ENCODE peak calls at places on chromosomes 5 and 9, in nine cellular contexts. One of them, this sample, is unnamed.

GRCh38 chr5:146047396-146047795 is 58.0 kb downstream of the PLAC8L1 start:
- DNase-seq in mammary epithelial cell: peak
- DNase-seq in hepatocyte: no peak
- DNase-seq in fibroblast of the aortic adventitia: no peak
- DNase-seq in neural crest cell: no peak
- DNase-seq in WERI-Rb-1: no peak
- DNase-seq in PC-3: peak
- DNase-seq in GM12865: no peak
- DNase-seq in fibroblast of mammary gland: no peak
- DNase-seq in this sample: no peak

GRCh38 chr9:91443994-91444392 is 20.4 kb upstream of the NFIL3 start:
- DNase-seq in WERI-Rb-1: no peak
- DNase-seq in GM12865: no peak
- DNase-seq in fibroblast of the aortic adventitia: no peak
- DNase-seq in hepatocyte: no peak
- DNase-seq in fibroblast of mammary gland: no peak
- DNase-seq in neural crest cell: no peak
- DNase-seq in mammary epithelial cell: no peak
- DNase-seq in PC-3: no peak
- DNase-seq in this sample: no peak

GRCh38 chr5:1499851-1500250 is 23.9 kb downstream of the LPCAT1 start:
- DNase-seq in neural crest cell: no peak
- DNase-seq in hepatocyte: no peak
- DNase-seq in fibroblast of the aortic adventitia: no peak
- DNase-seq in GM12865: no peak
- DNase-seq in PC-3: no peak
- DNase-seq in WERI-Rb-1: no peak
- DNase-seq in mammary epithelial cell: no peak
- DNase-seq in fibroblast of mammary gland: no peak
- DNase-seq in this sample: no peak

GRCh38 chr5:168023190-168023589 is 268.3 kb upstream of the WWC1 start:
- DNase-seq in fibroblast of the aortic adventitia: no peak
- DNase-seq in mammary epithelial cell: no peak
- DNase-seq in fibroblast of mammary gland: no peak
- DNase-seq in GM12865: no peak
- DNase-seq in hepatocyte: peak
- DNase-seq in neural crest cell: no peak
- DNase-seq in PC-3: no peak
- DNase-seq in WERI-Rb-1: no peak
- DNase-seq in this sample: no peak

GRCh38 chr9:110180713-110181434 is 27.1 kb downstream of the C9orf152 start:
- DNase-seq in PC-3: peak
- DNase-seq in mammary epithelial cell: peak
- DNase-seq in neural crest cell: no peak
- DNase-seq in WERI-Rb-1: no peak
- DNase-seq in GM12865: no peak
- DNase-seq in fibroblast of mammary gland: peak
- DNase-seq in hepatocyte: peak
- DNase-seq in fibroblast of the aortic adventitia: peak
- DNase-seq in this sample: no peak

GRCh38 chr9:117555964-117556629 is 141.2 kb upstream of the ASTN2 start:
- DNase-seq in PC-3: peak
- DNase-seq in mammary epithelial cell: peak
- DNase-seq in fibroblast of mammary gland: peak
- DNase-seq in hepatocyte: peak
- DNase-seq in neural crest cell: peak
- DNase-seq in fibroblast of the aortic adventitia: peak
- DNase-seq in WERI-Rb-1: peak
- DNase-seq in GM12865: peak
- DNase-seq in this sample: no peak

GRCh38 chr9:90433398-90433890 is 209.2 kb downstream of the DIRAS2 start:
- DNase-seq in PC-3: no peak
- DNase-seq in mammary epithelial cell: peak
- DNase-seq in fibroblast of mammary gland: no peak
- DNase-seq in neural crest cell: peak
- DNase-seq in fibroblast of the aortic adventitia: no peak
- DNase-seq in GM12865: no peak
- DNase-seq in hepatocyte: peak
- DNase-seq in WERI-Rb-1: peak
- DNase-seq in this sample: no peak

GRCh38 chr5:138439537-138440225 is 824 bp downstream of the REEP2 start:
- DNase-seq in mammary epithelial cell: no peak
- DNase-seq in PC-3: no peak
- DNase-seq in hepatocyte: peak
- DNase-seq in fibroblast of mammary gland: no peak
- DNase-seq in GM12865: no peak
- DNase-seq in neural crest cell: peak
- DNase-seq in WERI-Rb-1: peak
- DNase-seq in fibroblast of the aortic adventitia: no peak
- DNase-seq in this sample: peak

GRCh38 chr9:102594216-102594615 is 400.9 kb upstream of the CYLC2 start:
- DNase-seq in hepatocyte: no peak
- DNase-seq in fibroblast of the aortic adventitia: no peak
- DNase-seq in GM12865: no peak
- DNase-seq in fibroblast of mammary gland: no peak
- DNase-seq in mammary epithelial cell: no peak
- DNase-seq in WERI-Rb-1: no peak
- DNase-seq in neural crest cell: no peak
- DNase-seq in PC-3: no peak
- DNase-seq in this sample: no peak

GRCh38 chr5:109482748-109483147 is 73.0 kb upstream of the PJA2 start:
- DNase-seq in neural crest cell: no peak
- DNase-seq in hepatocyte: no peak
- DNase-seq in fibroblast of mammary gland: no peak
- DNase-seq in GM12865: no peak
- DNase-seq in fibroblast of the aortic adventitia: no peak
- DNase-seq in WERI-Rb-1: no peak
- DNase-seq in PC-3: no peak
- DNase-seq in mammary epithelial cell: no peak
- DNase-seq in this sample: no peak

GRCh38 chr5:109484597-109484996 is 74.8 kb upstream of the PJA2 start:
- DNase-seq in fibroblast of mammary gland: no peak
- DNase-seq in neural crest cell: no peak
- DNase-seq in WERI-Rb-1: no peak
- DNase-seq in GM12865: no peak
- DNase-seq in hepatocyte: no peak
- DNase-seq in PC-3: no peak
- DNase-seq in mammary epithelial cell: no peak
- DNase-seq in fibroblast of the aortic adventitia: no peak
- DNase-seq in this sample: no peak

GRCh38 chr5:109486200-109486804 is 76.5 kb upstream of the PJA2 start:
- DNase-seq in neural crest cell: no peak
- DNase-seq in PC-3: no peak
- DNase-seq in hepatocyte: no peak
- DNase-seq in GM12865: no peak
- DNase-seq in WERI-Rb-1: no peak
- DNase-seq in fibroblast of mammary gland: no peak
- DNase-seq in fibroblast of the aortic adventitia: peak
- DNase-seq in mammary epithelial cell: no peak
- DNase-seq in this sample: no peak

GRCh38 chr5:109483395-109483974 is 73.7 kb upstream of the PJA2 start:
- DNase-seq in fibroblast of the aortic adventitia: no peak
- DNase-seq in WERI-Rb-1: no peak
- DNase-seq in PC-3: no peak
- DNase-seq in fibroblast of mammary gland: no peak
- DNase-seq in GM12865: no peak
- DNase-seq in hepatocyte: no peak
- DNase-seq in mammary epithelial cell: no peak
- DNase-seq in neural crest cell: no peak
- DNase-seq in this sample: no peak

DNA sequence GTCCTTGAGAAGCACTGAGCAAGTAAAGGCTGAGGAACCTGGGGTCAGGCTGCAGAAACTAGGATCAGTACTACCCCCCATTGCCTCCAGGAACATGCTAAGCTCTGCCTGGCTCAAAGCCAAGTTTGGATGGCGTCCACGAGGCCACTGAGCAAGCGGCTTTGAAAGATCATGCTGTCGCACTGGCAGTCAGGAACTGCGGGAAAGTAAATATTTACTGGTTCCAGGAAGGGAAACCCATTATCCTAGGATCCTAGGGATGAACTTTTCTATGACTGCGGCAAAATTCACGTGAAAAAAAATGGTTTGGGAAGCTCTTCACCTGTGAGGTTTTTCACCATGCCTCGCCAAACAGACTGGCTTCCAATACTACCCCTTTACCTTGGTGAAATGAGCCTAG is 75.3 kb upstream of the PJA2 start:
- DNase-seq in PC-3: no peak
- DNase-seq in neural crest cell: no peak
- DNase-seq in hepatocyte: peak
- DNase-seq in GM12865: no peak
- DNase-seq in fibroblast of mammary gland: peak
- DNase-seq in fibroblast of the aortic adventitia: peak
- DNase-seq in mammary epithelial cell: no peak
- DNase-seq in WERI-Rb-1: peak
- DNase-seq in this sample: no peak
- TF ChIP-seq CTCF in PC-3: no peak
- TF ChIP-seq CTCF in neural crest cell: no peak
- TF ChIP-seq CTCF in hepatocyte: no peak
- TF ChIP-seq CTCF in GM12865: no peak
- TF ChIP-seq CTCF in fibroblast of mammary gland: no peak
- TF ChIP-seq CTCF in fibroblast of the aortic adventitia: no peak
- TF ChIP-seq CTCF in mammary epithelial cell: no peak
- TF ChIP-seq CTCF in WERI-Rb-1: no peak
- TF ChIP-seq CTCF in this sample: no peak

DNA sequence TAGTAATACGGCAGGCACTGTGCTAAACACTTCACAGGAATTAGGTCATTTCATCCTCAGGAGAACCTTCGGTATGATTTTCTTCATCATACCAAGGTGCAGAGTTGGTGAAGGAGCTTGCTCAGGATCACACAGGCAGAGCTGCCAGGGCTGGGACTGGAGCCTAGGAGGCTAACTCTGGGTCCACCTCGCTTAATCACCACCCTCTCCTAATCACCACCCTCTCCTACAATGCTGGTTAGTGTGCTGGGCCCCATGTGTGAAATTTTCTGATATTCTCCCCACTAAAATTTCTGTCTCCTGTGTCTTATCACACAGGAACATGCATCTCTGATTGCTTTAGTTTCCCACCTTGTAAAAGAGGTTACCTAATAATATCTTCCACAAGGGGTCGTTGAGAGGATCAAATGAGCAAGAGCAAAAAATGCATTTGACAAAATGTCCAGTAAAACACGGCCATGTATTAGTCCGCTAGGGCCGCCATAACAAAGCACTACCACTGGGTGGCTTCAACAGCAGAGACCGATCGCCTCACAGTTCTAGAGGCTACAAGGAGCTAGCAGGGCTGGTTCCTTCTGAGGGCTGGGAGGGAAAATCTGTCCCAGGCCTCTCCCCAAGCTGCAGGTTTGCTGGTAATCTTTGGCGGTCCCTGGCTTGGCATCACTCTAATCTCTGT is 128.2 kb upstream of the NFIB start:
- DNase-seq in GM12865: peak
- DNase-seq in neural crest cell: peak
- DNase-seq in fibroblast of the aortic adventitia: peak
- DNase-seq in WERI-Rb-1: peak
- DNase-seq in PC-3: peak
- DNase-seq in fibroblast of mammary gland: no peak
- DNase-seq in hepatocyte: peak
- DNase-seq in mammary epithelial cell: no peak
- DNase-seq in this sample: no peak
- TF ChIP-seq CTCF in GM12865: peak
- TF ChIP-seq CTCF in neural crest cell: peak
- TF ChIP-seq CTCF in fibroblast of the aortic adventitia: peak
- TF ChIP-seq CTCF in WERI-Rb-1: peak
- TF ChIP-seq CTCF in PC-3: peak
- TF ChIP-seq CTCF in fibroblast of mammary gland: peak
- TF ChIP-seq CTCF in hepatocyte: peak
- TF ChIP-seq CTCF in mammary epithelial cell: peak
- TF ChIP-seq CTCF in this sample: peak

DNA sequence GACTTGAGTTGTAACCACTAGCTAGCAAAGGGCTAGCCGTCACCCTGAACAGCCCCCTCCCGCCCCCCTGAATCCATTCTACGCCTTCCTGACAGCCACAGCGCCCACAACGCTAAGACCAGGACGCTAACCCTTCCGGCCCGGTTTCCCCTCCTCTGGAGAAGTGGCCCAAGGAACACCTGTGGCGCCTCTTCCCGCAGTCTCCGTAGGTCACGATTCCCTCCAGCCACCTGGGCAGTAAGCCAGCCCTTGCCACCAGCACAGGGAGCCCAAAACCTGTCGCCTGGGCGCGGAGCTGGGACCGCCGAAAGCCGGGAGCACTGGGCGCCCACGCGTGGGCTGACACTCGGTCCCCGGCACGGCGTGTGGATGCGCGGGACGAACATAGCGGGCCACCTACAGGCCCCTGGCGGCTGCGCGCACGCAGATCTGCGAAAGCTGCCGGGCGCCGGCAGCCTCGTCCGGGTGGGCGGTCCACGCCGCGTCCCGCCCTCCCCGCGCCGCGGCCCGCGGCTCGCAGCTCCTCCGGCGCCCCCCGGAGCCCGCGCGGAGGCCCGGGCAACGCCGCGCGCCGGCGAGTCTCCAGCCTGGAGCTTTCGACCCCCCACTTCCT is 596 bp downstream of the IRF1 start:
- DNase-seq in fibroblast of the aortic adventitia: peak
- DNase-seq in neural crest cell: no peak
- DNase-seq in GM12865: peak
- DNase-seq in fibroblast of mammary gland: peak
- DNase-seq in hepatocyte: peak
- DNase-seq in PC-3: peak
- DNase-seq in WERI-Rb-1: peak
- DNase-seq in mammary epithelial cell: no peak
- DNase-seq in this sample: no peak
- TF ChIP-seq CTCF in fibroblast of the aortic adventitia: no peak
- TF ChIP-seq CTCF in neural crest cell: peak
- TF ChIP-seq CTCF in GM12865: no peak
- TF ChIP-seq CTCF in fibroblast of mammary gland: no peak
- TF ChIP-seq CTCF in hepatocyte: no peak
- TF ChIP-seq CTCF in PC-3: no peak
- TF ChIP-seq CTCF in WERI-Rb-1: no peak
- TF ChIP-seq CTCF in mammary epithelial cell: peak
- TF ChIP-seq CTCF in this sample: no peak

GRCh38 chr5:173785421-173785820 is 102.7 kb upstream of the CPEB4 start:
- DNase-seq in WERI-Rb-1: no peak
- DNase-seq in mammary epithelial cell: no peak
- DNase-seq in neural crest cell: no peak
- DNase-seq in GM12865: no peak
- DNase-seq in fibroblast of the aortic adventitia: no peak
- DNase-seq in PC-3: no peak
- DNase-seq in fibroblast of mammary gland: no peak
- DNase-seq in hepatocyte: no peak
- DNase-seq in this sample: no peak

GRCh38 chr5:173789031-173789920 is 98.9 kb upstream of the CPEB4 start:
- DNase-seq in mammary epithelial cell: peak
- DNase-seq in GM12865: peak
- DNase-seq in fibroblast of mammary gland: peak
- DNase-seq in neural crest cell: no peak
- DNase-seq in hepatocyte: peak
- DNase-seq in WERI-Rb-1: no peak
- DNase-seq in PC-3: peak
- DNase-seq in fibroblast of the aortic adventitia: peak
- DNase-seq in this sample: no peak

GRCh38 chr5:173790177-173790719 is 97.9 kb upstream of the CPEB4 start:
- DNase-seq in GM12865: no peak
- DNase-seq in hepatocyte: no peak
- DNase-seq in fibroblast of mammary gland: no peak
- DNase-seq in PC-3: no peak
- DNase-seq in mammary epithelial cell: no peak
- DNase-seq in neural crest cell: no peak
- DNase-seq in WERI-Rb-1: no peak
- DNase-seq in fibroblast of the aortic adventitia: no peak
- DNase-seq in this sample: no peak

GRCh38 chr5:173785866-173786265 is 102.3 kb upstream of the CPEB4 start:
- DNase-seq in fibroblast of the aortic adventitia: no peak
- DNase-seq in hepatocyte: no peak
- DNase-seq in fibroblast of mammary gland: no peak
- DNase-seq in mammary epithelial cell: no peak
- DNase-seq in WERI-Rb-1: no peak
- DNase-seq in neural crest cell: no peak
- DNase-seq in GM12865: no peak
- DNase-seq in PC-3: no peak
- DNase-seq in this sample: no peak

GRCh38 chr5:173786296-173787187 is 101.6 kb upstream of the CPEB4 start:
- DNase-seq in mammary epithelial cell: no peak
- DNase-seq in fibroblast of the aortic adventitia: no peak
- DNase-seq in hepatocyte: no peak
- DNase-seq in neural crest cell: no peak
- DNase-seq in WERI-Rb-1: no peak
- DNase-seq in GM12865: peak
- DNase-seq in PC-3: no peak
- DNase-seq in fibroblast of mammary gland: no peak
- DNase-seq in this sample: no peak
- TF ChIP-seq CTCF in mammary epithelial cell: no peak
- TF ChIP-seq CTCF in fibroblast of the aortic adventitia: no peak
- TF ChIP-seq CTCF in hepatocyte: no peak
- TF ChIP-seq CTCF in neural crest cell: no peak
- TF ChIP-seq CTCF in WERI-Rb-1: peak
- TF ChIP-seq CTCF in GM12865: peak
- TF ChIP-seq CTCF in PC-3: no peak
- TF ChIP-seq CTCF in fibroblast of mammary gland: no peak
- TF ChIP-seq CTCF in this sample: no peak

This sample was measured in chondrocyte.